ENCODE peak calls at places on chromosomes 2 and 18, in seven cellular contexts. V is activated CD4-positive, CD25-positive, alpha-beta regulatory T cell treated with anti-CD3 and anti-CD28 coated beads, Interleukin-2, amount 50 U/mL, for 16 hours; S is stimulated activated CD8-positive, alpha-beta memory T cell treated with anti-CD3 and anti-CD28 coated beads, Interleukin-7, amount 100 ng/mL, for 24 hours; T is NCI-H774; L is pancreas; F is hypothalamus; O is fibroblast of villous mesenchyme. J is an unnamed sample.

GRCh38 chr2:156589381-156590079 is 153.4 kb downstream of the GPD2 start:
- DNase-seq in V (no peak), S (no peak), T (peak), L (no peak), F (no peak), O (peak), J (no peak)

GRCh38 chr2:235827585-235827992 is 333.7 kb downstream of the AGAP1 start:
- DNase-seq in V (no peak), S (no peak), T (no peak), L (no peak), F (no peak), O (peak), J (no peak)

GRCh38 chr2:1569879-1570450 is 156.7 kb downstream of the TPO start:
- DNase-seq in V (no peak), S (no peak), T (no peak), L (no peak), F (no peak), O (no peak), J (no peak)

GRCh38 chr18:49667462-49667861 is 105.6 kb downstream of the LIPG start:
- DNase-seq in V (no peak), S (no peak), T (no peak), L (no peak), F (no peak), O (no peak), J (no peak)

GRCh38 chr2:8028981-8029380 is 652.9 kb upstream of the ID2 start:
- DNase-seq in V (no peak), S (no peak), T (no peak), L (no peak), F (no peak), O (no peak), J (no peak)

GRCh38 chr18:46239549-46239948 is 135.4 kb downstream of the HAUS1 start:
- DNase-seq in V (no peak), S (no peak), T (no peak), L (no peak), F (no peak), O (no peak), J (no peak)

GRCh38 chr2:110691612-110692258 is 13.9 kb upstream of the BUB1 start:
- DNase-seq in V (no peak), S (no peak), T (no peak), L (no peak), F (no peak), O (no peak), J (no peak)

GRCh38 chr2:144320491-144320890 is 199.4 kb downstream of the ZEB2 start:
- DNase-seq in V (peak), S (peak), T (no peak), L (no peak), F (no peak), O (peak), J (no peak)

GRCh38 chr2:83596592-83597339 is 862.3 kb downstream of the SUCLG1 start:
- DNase-seq in V (no peak), S (no peak), T (no peak), L (no peak), F (no peak), O (peak), J (no peak)

GRCh38 chr18:55448390-55448789 is 139.6 kb downstream of the TCF4 start:
- DNase-seq in V (no peak), S (no peak), T (no peak), L (no peak), F (no peak), O (no peak), J (no peak)

GRCh38 chr18:51196116-51196810 is 1.2 kb downstream of the MEX3C start:
- DNase-seq in V (peak), S (no peak), T (no peak), L (peak), F (peak), O (peak), J (peak)

GRCh38 chr18:9915291-9916066 is 1.7 kb downstream of the VAPA start:
- DNase-seq in V (no peak), S (no peak), T (no peak), L (no peak), F (no peak), O (peak), J (no peak)

GRCh38 chr2:9145752-9146430 is 60.7 kb upstream of the ASAP2 start:
- DNase-seq in V (no peak), S (no peak), T (no peak), L (no peak), F (no peak), O (no peak), J (no peak)

GRCh38 chr2:233075966-233076339 is 15.8 kb downstream of the INPP5D start:
- DNase-seq in V (no peak), S (no peak), T (no peak), L (no peak), F (no peak), O (no peak), J (peak)

GRCh38 chr2:150742094-150742493 is 254.6 kb upstream of the RND3 start:
- DNase-seq in V (no peak), S (no peak), T (no peak), L (no peak), F (no peak), O (no peak), J (no peak)

GRCh38 chr2:232615339-232615738 is 18.1 kb upstream of the EFHD1 start:
- DNase-seq in V (no peak), S (no peak), T (no peak), L (no peak), F (no peak), O (no peak), J (no peak)

GRCh38 chr2:113052767-113053166 is at the start of gene IL36B:
- DNase-seq in V (no peak), S (no peak), T (no peak), L (no peak), F (no peak), O (no peak), J (peak)

GRCh38 chr2:207254526-207255464 is 89.0 kb upstream of the KLF7 start:
- DNase-seq in V (no peak), S (no peak), T (no peak), L (no peak), F (no peak), O (peak), J (no peak)

GRCh38 chr2:55839182-55839819 is 84.3 kb downstream of the EFEMP1 start:
- DNase-seq in V (no peak), S (no peak), T (peak), L (no peak), F (no peak), O (no peak), J (no peak)

GRCh38 chr2:239774933-239775622 is 250.1 kb downstream of the NDUFA10 start:
- DNase-seq in V (no peak), S (no peak), T (no peak), L (no peak), F (no peak), O (no peak), J (no peak)

GRCh38 chr2:235793163-235793752 is 299.4 kb downstream of the AGAP1 start:
- DNase-seq in V (no peak), S (no peak), T (no peak), L (no peak), F (no peak), O (peak), J (no peak)

GRCh38 chr2:207983654-207984053 is 41.7 kb downstream of the PLEKHM3 start:
- DNase-seq in V (no peak), S (no peak), T (no peak), L (no peak), F (no peak), O (no peak), J (no peak)

GRCh38 chr2:55014962-55015939 is 35.0 kb downstream of the RTN4 start:
- DNase-seq in V (no peak), S (no peak), T (no peak), L (peak), F (no peak), O (peak), J (peak)

GRCh38 chr18:77000527-77000926 is 132.1 kb downstream of the MBP start:
- DNase-seq in V (peak), S (peak), T (peak), L (no peak), F (no peak), O (peak), J (no peak)

GRCh38 chr2:194725169-194725568 is 931.9 kb upstream of the SLC39A10 start:
- DNase-seq in V (no peak), S (no peak), T (no peak), L (no peak), F (no peak), O (no peak), J (no peak)

GRCh38 chr2:242058116-242058680 is 188.7 kb downstream of the RTP5 start:
- DNase-seq in V (no peak), S (no peak), T (no peak), L (no peak), F (no peak), O (no peak), J (peak)

GRCh38 chr18:69885841-69886531 is 61.7 kb downstream of the CD226 start:
- DNase-seq in V (no peak), S (no peak), T (no peak), L (no peak), F (no peak), O (no peak), J (no peak)

GRCh38 chr2:43133708-43134570 is 92.5 kb downstream of the ZFP36L2 start:
- DNase-seq in V (peak), S (no peak), T (no peak), L (peak), F (no peak), O (no peak), J (no peak)

GRCh38 chr2:219706823-219707281 is 79.4 kb downstream of the SLC4A3 start:
- DNase-seq in V (no peak), S (no peak), T (no peak), L (no peak), F (no peak), O (peak), J (peak)

GRCh38 chr18:2104620-2105462 is 466.5 kb downstream of the METTL4 start:
- DNase-seq in V (peak), S (peak), T (no peak), L (peak), F (no peak), O (peak), J (no peak)

GRCh38 chr2:235551965-235552364 is 58.1 kb downstream of the AGAP1 start:
- DNase-seq in V (no peak), S (no peak), T (peak), L (peak), F (peak), O (peak), J (no peak)

GRCh38 chr2:158034198-158034831 is 67.4 kb upstream of the UPP2 start:
- DNase-seq in V (no peak), S (no peak), T (peak), L (no peak), F (no peak), O (peak), J (no peak)